ENCODE peak calls at places on chromosomes 12 and 14, in nine cellular contexts. E is PC-9; K is lower lobe of right lung; H is CD8-positive, alpha-beta memory T cell; V is SJSA1; U is endothelial cell of umbilical vein; L is left ventricle myocardium inferior; F is AG04450; O is cardiac muscle cell. R is an unnamed sample.

GRCh38 chr12:130872179-130873096 is 572 bp downstream of the RAN start:
- DNase-seq in V (no peak), E (peak; percentile 33), F (no peak), K (peak; percentile 61), U (peak; percentile 42), H (peak; percentile 68), L (peak; percentile 29), O (peak; percentile 33), R (peak; percentile 80)

GRCh38 chr12:108516511-108517275 is 1.6 kb downstream of the FICD start:
- DNase-seq in O (peak; percentile 14), E (no peak), V (no peak), L (no peak), H (no peak), F (no peak), K (no peak), U (peak; percentile 7), R (no peak)

GRCh38 chr12:96907681-96908163 is 665 bp downstream of the NEDD1 start:
- DNase-seq in U (peak; percentile 59), H (peak; percentile 49), E (peak; percentile 8), L (no peak), K (no peak), V (no peak), O (peak; percentile 29), F (no peak), R (no peak)

GRCh38 chr12:9761407-9761736 is 671 bp upstream of the CD69 start:
- DNase-seq in L (no peak), O (no peak), F (no peak), K (no peak), V (no peak), E (no peak), U (no peak), H (no peak), R (no peak)

GRCh38 chr12:46358325-46358700 is 14.3 kb downstream of the SLC38A2 start:
- DNase-seq in U (no peak), E (no peak), F (no peak), K (no peak), H (no peak), L (no peak), O (no peak), V (no peak), R (no peak)

GRCh38 chr12:131250028-131250950 is 296.6 kb downstream of the ADGRD1 start:
- DNase-seq in H (peak; percentile 36), E (no peak), V (no peak), U (no peak), L (no peak), F (no peak), O (no peak), K (peak; percentile 42), R (peak; percentile 63)

GRCh38 chr12:122413516-122414404 is 8.7 kb downstream of the CLIP1 start:
- DNase-seq in O (peak; percentile 18), H (no peak), L (no peak), K (no peak), E (no peak), V (no peak), F (no peak), U (peak; percentile 23), R (no peak)

GRCh38 chr12:116050266-116050665 is 227.2 kb downstream of the MED13L start:
- DNase-seq in O (no peak), H (no peak), L (no peak), V (no peak), K (no peak), E (no peak), F (no peak), U (no peak), R (no peak)

GRCh38 chr12:120041386-120042231 is 52.6 kb downstream of the BICDL1 start:
- DNase-seq in F (no peak), O (no peak), H (no peak), E (no peak), U (no peak), L (no peak), V (no peak), K (no peak), R (no peak)

GRCh38 chr12:61546296-61546695 is 713.9 kb upstream of the USP15 start:
- DNase-seq in E (peak; percentile 1), K (no peak), U (no peak), L (no peak), O (no peak), H (no peak), F (no peak), V (no peak), R (no peak)

GRCh38 chr12:106114084-106115068 is 24.4 kb downstream of the NUAK1 start:
- DNase-seq in K (no peak), L (no peak), H (no peak), O (no peak), U (no peak), F (no peak), V (no peak), E (peak; percentile 25), R (no peak)

GRCh38 chr14:76773956-76774355 is 12.7 kb downstream of the VASH1 start:
- DNase-seq in H (no peak), K (no peak), U (no peak), E (no peak), F (no peak), L (no peak), O (no peak), V (no peak), R (peak; percentile 42)
- H3K27ac ChIP-seq in H (no peak overlapping the region), K (peak overlapping the region; percentile 80), U (peak overlapping the region; percentile 92), E (no peak overlapping the region), F (no peak overlapping the region), L (peak overlapping the region; percentile 81), O (peak overlapping the region; percentile 91), V (no peak overlapping the region), R (no peak overlapping the region)

GRCh38 chr14:98894600-98894999 is 377.4 kb downstream of the BCL11B start:
- DNase-seq in V (no peak), O (peak; percentile 7), K (no peak), U (no peak), L (no peak), E (no peak), F (no peak), H (no peak), R (no peak)
- H3K4me3 ChIP-seq in V (no peak overlapping the region), O (no peak overlapping the region), K (no peak overlapping the region), U (no peak overlapping the region), L (no peak overlapping the region), E (no peak overlapping the region), F (no peak overlapping the region), H (no peak overlapping the region), R (no peak overlapping the region)

GRCh38 chr14:102776761-102777710 is at the start of gene TRAF3:
- DNase-seq in V (peak; percentile 76), L (peak; percentile 71), U (peak; percentile 53), O (peak; percentile 82), H (peak; percentile 92), K (peak; percentile 83), F (no peak), E (peak; percentile 67), R (peak; percentile 91)

GRCh38 chr14:102777711-102778615 is 714 bp downstream of the TRAF3 start:
- DNase-seq in K (peak; percentile 58), L (peak; percentile 28), V (no peak), O (peak; percentile 38), F (no peak), U (no peak), H (peak; percentile 52), E (peak; percentile 46), R (peak; percentile 53)

GRCh38 chr14:102781063-102781462 is 3.8 kb downstream of the TRAF3 start:
- DNase-seq in V (no peak), U (no peak), O (no peak), L (no peak), F (no peak), E (no peak), K (no peak), H (no peak), R (no peak)

GRCh38 chr14:102779574-102780315 is 2.5 kb downstream of the TRAF3 start:
- DNase-seq in F (no peak), E (no peak), V (no peak), L (no peak), H (no peak), K (no peak), U (no peak), O (peak; percentile 53), R (no peak)

GRCh38 chr14:102778616-102779351 is 1.5 kb downstream of the TRAF3 start:
- DNase-seq in K (no peak), O (no peak), U (peak; percentile 56), H (no peak), L (no peak), E (no peak), F (no peak), V (no peak), R (no peak)
- H3K27ac ChIP-seq in K (peak overlapping the region; percentile 81), O (no peak overlapping the region), U (peak overlapping the region; percentile 73), H (peak overlapping the region; percentile 69), L (no peak overlapping the region), E (no peak overlapping the region), F (peak overlapping the region; percentile 39), V (peak overlapping the region; percentile 93), R (peak overlapping the region; percentile 47)

GRCh38 chr12:104846056-104846762 is 111.9 kb downstream of the SLC41A2 start:
- DNase-seq in H (no peak), F (no peak), K (no peak), O (peak; percentile 21), L (no peak), V (no peak), E (no peak), U (no peak), R (no peak)
- H3K4me3 ChIP-seq in H (no peak overlapping the region), F (no peak overlapping the region), K (no peak overlapping the region), O (no peak overlapping the region), L (no peak overlapping the region), V (no peak overlapping the region), E (no peak overlapping the region), U (no peak overlapping the region), R (no peak overlapping the region)

DNA sequence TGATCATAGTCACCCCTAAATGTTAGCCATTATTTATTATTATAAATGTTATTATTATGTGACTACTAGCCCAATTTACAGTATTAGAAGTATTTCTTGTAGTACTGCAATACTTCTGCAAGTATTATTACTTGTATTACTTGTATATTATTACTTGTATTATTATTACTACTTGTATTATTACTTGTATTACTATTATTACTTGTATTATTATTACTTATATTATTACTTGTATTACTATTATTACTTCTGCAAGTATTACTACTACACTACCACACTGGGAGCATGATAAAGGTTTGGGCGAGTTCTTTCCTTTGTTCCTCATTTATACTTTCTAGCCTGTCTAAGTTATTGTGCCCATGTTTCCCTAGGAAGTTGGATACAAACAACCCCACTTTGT is 67.9 kb downstream of the NOS1 start:
- DNase-seq in L (no peak), U (no peak), K (no peak), F (no peak), H (no peak), V (no peak), O (no peak), E (no peak), R (no peak)
- H3K27ac ChIP-seq in L (no peak overlapping the region), U (no peak overlapping the region), K (no peak overlapping the region), F (no peak overlapping the region), H (no peak overlapping the region), V (no peak overlapping the region), O (no peak overlapping the region), E (no peak overlapping the region), R (no peak overlapping the region)

DNA sequence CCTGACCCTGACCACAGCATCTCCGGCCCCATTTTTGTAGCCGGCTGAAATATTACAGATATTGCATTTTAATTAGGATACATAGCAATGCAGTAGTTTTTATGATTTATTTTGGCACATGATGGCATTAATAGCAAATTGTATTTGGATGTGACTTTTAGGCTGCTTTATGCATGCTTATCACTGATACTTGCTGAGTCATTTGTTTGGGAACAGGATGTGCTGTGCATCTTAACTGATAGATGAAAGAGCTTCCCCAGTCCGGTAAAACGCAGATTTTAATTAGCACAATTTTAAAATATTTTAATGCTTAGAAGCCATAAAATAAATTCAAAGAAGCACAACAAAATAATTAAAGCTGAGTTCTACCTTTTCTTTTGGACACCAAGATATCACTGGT is 90.7 kb downstream of the OTOGL start:
- DNase-seq in V (no peak), L (no peak), H (no peak), U (no peak), E (no peak), K (no peak), F (no peak), O (peak; percentile 16), R (no peak)
- H3K4me3 ChIP-seq in V (no peak overlapping the region), L (no peak overlapping the region), H (no peak overlapping the region), U (no peak overlapping the region), E (no peak overlapping the region), K (no peak overlapping the region), F (no peak overlapping the region), O (no peak overlapping the region), R (no peak overlapping the region)

R was measured in kidney.